ENCODE peak calls at places on chromosomes 12 and 14, in six cellular contexts. G is K562, E is A549, Q is HepG2, F is endothelial cell of umbilical vein, K is GM12878. M is an unnamed sample.

GRCh38 chr12:76713130-76713529 is 50.8 kb upstream of the ZDHHC17 start:
- DNase-seq in E (peak), K (no peak), Q (peak), F (no peak), G (no peak), M (no peak)

GRCh38 chr12:109760031-109760929 is 46.7 kb downstream of the FAM222A start:
- DNase-seq in Q (peak), G (no peak), E (no peak), F (no peak), K (no peak), M (no peak)

GRCh38 chr14:96631030-96631429 is 128.8 kb downstream of the PAPOLA start:
- DNase-seq in K (no peak), F (no peak), Q (no peak), G (no peak), E (no peak), M (no peak)

GRCh38 chr14:35669782-35670181 is 135.8 kb downstream of the INSM2 start:
- DNase-seq in E (peak), Q (no peak), F (no peak), G (no peak), K (no peak), M (no peak)

GRCh38 chr12:51351913-51352532 is 5.5 kb upstream of the CELA1 start:
- DNase-seq in Q (peak), G (peak), E (peak), K (no peak), F (peak), M (peak)

GRCh38 chr12:115866909-115867525 is 410.5 kb downstream of the MED13L start:
- DNase-seq in E (peak), Q (peak), F (no peak), G (no peak), K (no peak), M (peak)

GRCh38 chr14:36317650-36318049 is 2.8 kb downstream of the MBIP start:
- DNase-seq in Q (no peak), F (peak), K (no peak), G (no peak), E (no peak), M (no peak)

GRCh38 chr12:70560671-70561070 is 76.6 kb downstream of the PTPRB start:
- DNase-seq in E (no peak), K (no peak), F (no peak), Q (peak), G (no peak), M (no peak)

GRCh38 chr12:75698052-75698451 is 186.6 kb upstream of the KRR1 start:
- DNase-seq in Q (no peak), K (no peak), G (no peak), F (no peak), E (no peak), M (no peak)

GRCh38 chr12:46459881-46460545 is 87.4 kb upstream of the SLC38A2 start:
- DNase-seq in F (no peak), G (no peak), Q (no peak), K (no peak), E (no peak), M (peak)

GRCh38 chr14:50342211-50343080 is 30.3 kb downstream of the DMAC2L start:
- DNase-seq in G (peak), F (peak), K (no peak), Q (peak), E (peak), M (no peak)

GRCh38 chr12:7021956-7022355 is 3.7 kb upstream of the LPCAT3 start:
- DNase-seq in K (no peak), G (no peak), E (no peak), Q (no peak), F (no peak), M (peak)

GRCh38 chr14:101087614-101088394 is 184.3 kb upstream of the RTL1 start:
- DNase-seq in E (no peak), Q (no peak), F (no peak), K (no peak), G (no peak), M (peak)

GRCh38 chr12:107207931-107208515 is 114.7 kb upstream of the CRY1 start:
- DNase-seq in G (no peak), K (no peak), E (no peak), Q (no peak), F (no peak), M (no peak)

GRCh38 chr12:19177754-19178153 is 48.2 kb downstream of the PLEKHA5 start:
- DNase-seq in K (no peak), G (no peak), E (no peak), F (no peak), Q (no peak), M (no peak)

GRCh38 chr12:56957229-56958052 is at the start of gene RDH16:
- DNase-seq in G (no peak), Q (no peak), F (no peak), E (no peak), K (no peak), M (no peak)
- TF ChIP-seq MYC in G (no peak), Q (no peak), F (no peak), E (no peak), K (no peak), M (no peak)

DNA sequence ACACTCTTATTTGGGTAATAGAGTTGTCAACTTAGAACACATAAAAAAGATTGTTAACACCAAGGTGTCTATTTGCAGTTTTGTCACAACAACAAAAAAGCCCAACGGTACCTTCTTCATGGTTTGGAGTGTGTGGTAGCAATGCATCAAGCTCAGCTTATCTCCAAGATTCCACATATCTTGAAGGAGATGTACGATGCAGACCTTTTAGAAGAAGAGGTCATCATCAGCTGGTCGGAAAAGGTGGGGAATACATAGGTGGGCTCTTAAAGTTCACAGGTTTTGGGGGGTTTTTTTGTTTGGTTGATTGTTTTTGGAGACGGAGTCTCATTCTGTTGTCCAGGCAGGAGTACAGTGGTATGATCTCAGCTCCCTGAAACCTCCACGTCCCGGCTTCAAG is 5.5 kb downstream of the EIF5 start:
- DNase-seq in E (no peak), G (no peak), F (no peak), K (no peak), Q (no peak), M (no peak)
- TF ChIP-seq POLR2A in E (no peak), G (no peak), F (no peak), K (no peak), Q (no peak), M (no peak)

GRCh38 chr12:8917751-8918150 is 3.4 kb downstream of the PHC1 start:
- DNase-seq in Q (no peak), K (no peak), E (no peak), F (no peak), G (no peak), M (no peak)

GRCh38 chr12:8913702-8914032 is 642 bp upstream of the PHC1 start:
- DNase-seq in F (no peak), E (no peak), K (no peak), Q (no peak), G (no peak), M (peak)

GRCh38 chr12:8916154-8916553 is 1.8 kb downstream of the PHC1 start:
- DNase-seq in G (no peak), Q (no peak), K (no peak), E (no peak), F (no peak), M (no peak)

GRCh38 chr12:8914716-8915526 is 612 bp downstream of the PHC1 start:
- DNase-seq in E (peak), G (peak), K (no peak), Q (peak), F (peak), M (peak)

GRCh38 chr12:8917031-8917430 is 2.7 kb downstream of the PHC1 start:
- DNase-seq in G (peak), E (no peak), F (no peak), Q (no peak), K (no peak), M (no peak)
- TF ChIP-seq MYC in G (no peak), E (no peak), F (no peak), Q (no peak), K (no peak), M (no peak)

GRCh38 chr14:20456971-20457370 is 1.9 kb downstream of the APEX1 start:
- DNase-seq in E (no peak), Q (no peak), F (no peak), G (no peak), K (no peak), M (peak)
- TF ChIP-seq POLR2A in E (no peak), Q (peak), F (no peak), G (no peak), K (peak), M (no peak)

DNA sequence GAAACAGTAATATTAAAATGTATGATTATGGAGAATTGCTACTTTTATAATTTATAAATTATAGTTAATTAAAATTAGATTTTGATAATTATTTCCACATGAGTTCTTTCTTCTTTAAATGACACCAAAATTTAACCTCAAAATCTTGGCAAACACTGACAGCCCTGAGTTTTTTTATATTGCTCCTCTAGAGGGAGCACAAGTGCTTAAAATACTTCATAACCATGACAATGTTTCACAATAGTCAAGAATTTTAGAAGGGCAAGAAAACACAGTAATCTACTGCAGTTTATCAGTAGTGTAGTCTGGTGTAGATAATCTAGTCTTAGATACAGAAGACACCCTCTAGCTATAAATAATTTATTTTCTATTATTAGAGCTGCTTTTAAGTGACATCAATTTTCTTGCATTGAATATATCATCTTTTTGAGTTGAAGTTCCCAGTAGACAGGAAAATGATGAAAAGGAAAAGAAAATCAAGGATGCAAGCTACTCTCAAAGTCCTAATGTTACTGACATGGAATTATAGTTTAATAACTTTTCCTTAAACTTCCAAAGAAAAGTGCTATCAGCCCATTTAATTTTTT is 14.3 kb upstream of the PTGER2 start:
- DNase-seq in F (peak), E (peak), K (no peak), Q (peak), G (peak), M (peak)
- TF ChIP-seq MYC in F (no peak), E (no peak), K (no peak), Q (no peak), G (no peak), M (no peak)

GRCh38 chr12:53051058-53051880 is 1.4 kb downstream of the TNS2 start:
- DNase-seq in F (peak), K (no peak), E (peak), G (no peak), Q (peak), M (peak)

GRCh38 chr12:53050426-53051057 is 677 bp downstream of the TNS2 start:
- DNase-seq in F (peak), Q (no peak), K (no peak), G (no peak), E (no peak), M (no peak)

GRCh38 chr12:53048033-53048779 is 1.7 kb upstream of the TNS2 start:
- DNase-seq in F (peak), K (no peak), Q (peak), G (no peak), E (peak), M (no peak)

GRCh38 chr12:53048780-53049401 is 974 bp upstream of the TNS2 start:
- DNase-seq in F (peak), E (peak), G (peak), K (no peak), Q (peak), M (no peak)

GRCh38 chr12:53049582-53050318 is at the start of gene TNS2:
- DNase-seq in F (peak), E (peak), G (peak), Q (peak), K (no peak), M (no peak)
- TF ChIP-seq POLR2A in F (peak), E (peak), G (no peak), Q (no peak), K (no peak), M (no peak)

GRCh38 chr12:10358131-10358530 is 31.7 kb downstream of the KLRK1 start:
- DNase-seq in Q (no peak), F (no peak), K (no peak), E (no peak), G (no peak), M (no peak)

GRCh38 chr12:10354502-10354901 is 35.3 kb downstream of the KLRK1 start:
- DNase-seq in F (no peak), E (no peak), G (no peak), K (no peak), Q (peak), M (no peak)

GRCh38 chr12:10358969-10359368 is 30.9 kb downstream of the KLRK1 start:
- DNase-seq in G (no peak), E (no peak), F (no peak), Q (no peak), K (no peak), M (no peak)

GRCh38 chr12:10354071-10354470 is 35.8 kb downstream of the KLRK1 start:
- DNase-seq in Q (no peak), F (no peak), K (no peak), G (no peak), E (no peak), M (no peak)
- TF ChIP-seq MYC in Q (no peak), F (no peak), K (no peak), G (no peak), E (no peak), M (no peak)

DNA sequence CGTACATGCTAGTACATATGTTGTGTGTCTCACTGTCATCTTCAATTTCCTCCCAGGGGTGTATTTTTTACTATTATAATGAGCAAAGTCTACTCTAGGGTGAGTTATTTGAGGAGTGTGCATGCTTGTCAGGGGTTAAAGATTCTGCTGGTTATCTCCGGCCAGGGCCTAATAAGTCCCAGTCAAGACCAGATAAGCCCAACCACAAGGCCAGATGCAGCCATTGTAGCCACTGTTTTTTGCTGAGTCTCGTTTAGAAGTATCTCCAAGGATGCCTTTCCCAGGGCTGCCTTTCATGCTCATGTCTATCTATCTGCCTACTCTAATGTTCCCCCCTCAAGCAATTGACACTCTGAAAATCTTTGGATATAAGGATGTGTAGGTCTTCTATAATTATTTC is 300.5 kb downstream of the IPO8 start:
- DNase-seq in K (no peak), Q (no peak), E (no peak), G (no peak), F (no peak), M (no peak)
- TF ChIP-seq POLR2A in K (no peak), Q (no peak), E (no peak), G (no peak), F (no peak), M (no peak)